ENCODE peak calls at places on chromosomes 5 and 9, in six cellular contexts. Y, S, M, T, H and K are unnamed samples.

GRCh38 chr9:4923580-4924544 is 61.2 kb upstream of the JAK2 start:
- DNase-seq in Y (peak), S (no peak), M (peak), T (peak), H (no peak), K (no peak)

GRCh38 chr5:149808264-149808982 is 78.3 kb downstream of the PPARGC1B start:
- DNase-seq in Y (no peak), S (no peak), M (no peak), T (no peak), H (peak), K (no peak)

GRCh38 chr9:37503736-37504135 is 18.0 kb downstream of the POLR1E start:
- DNase-seq in Y (no peak), S (no peak), M (peak), T (peak), H (no peak), K (no peak)

GRCh38 chr5:107576155-107576554 is 94.6 kb downstream of the EFNA5 start:
- DNase-seq in Y (no peak), S (no peak), M (no peak), T (no peak), H (no peak), K (no peak)

GRCh38 chr9:87783180-87783579 is 57.3 kb downstream of the CTSL start:
- DNase-seq in Y (no peak), S (no peak), M (no peak), T (no peak), H (no peak), K (no peak)

GRCh38 chr5:87113848-87114247 is 153.8 kb upstream of the RASA1 start:
- DNase-seq in Y (no peak), S (no peak), M (peak), T (peak), H (no peak), K (no peak)

GRCh38 chr9:16515879-16516289 is 354.6 kb downstream of the BNC2 start:
- DNase-seq in Y (no peak), S (no peak), M (peak), T (peak), H (no peak), K (no peak)

GRCh38 chr5:135130526-135131215 is 96.6 kb upstream of the PITX1 start:
- DNase-seq in Y (no peak), S (no peak), M (peak), T (peak), H (no peak), K (no peak)

GRCh38 chr5:93591323-93591945 is 8.4 kb downstream of the NR2F1 start:
- DNase-seq in Y (no peak), S (no peak), M (no peak), T (no peak), H (no peak), K (no peak)

GRCh38 chr5:80820685-80821084 is 139.5 kb upstream of the RASGRF2 start:
- DNase-seq in Y (no peak), S (no peak), M (no peak), T (no peak), H (no peak), K (no peak)

GRCh38 chr9:84230355-84231136 is 110.0 kb downstream of the SLC28A3 start:
- DNase-seq in Y (no peak), S (no peak), M (peak), T (peak), H (no peak), K (no peak)

GRCh38 chr9:99488109-99489042 is 266.3 kb downstream of the SEC61B start:
- DNase-seq in Y (no peak), S (no peak), M (no peak), T (no peak), H (no peak), K (no peak)

GRCh38 chr5:17343675-17344074 is 126.2 kb downstream of the BASP1 start:
- DNase-seq in Y (no peak), S (no peak), M (peak), T (peak), H (no peak), K (no peak)

GRCh38 chr5:98769006-98769255 is 4.5 kb upstream of the RGMB start:
- DNase-seq in Y (peak), S (peak), M (no peak), T (no peak), H (peak), K (peak)

GRCh38 chr9:93911871-93912554 is 43.1 kb downstream of the BARX1 start:
- DNase-seq in Y (no peak), S (no peak), M (peak), T (no peak), H (peak), K (no peak)

GRCh38 chr5:54117957-54118356 is 192.4 kb downstream of the ARL15 start:
- DNase-seq in Y (no peak), S (no peak), M (no peak), T (no peak), H (no peak), K (no peak)

GRCh38 chr5:176700239-176700847 is 53.1 kb downstream of the TSPAN17 start:
- DNase-seq in Y (no peak), S (no peak), M (no peak), T (no peak), H (no peak), K (no peak)

GRCh38 chr9:16624356-16624755 is 246.1 kb downstream of the BNC2 start:
- DNase-seq in Y (no peak), S (no peak), M (no peak), T (no peak), H (no peak), K (no peak)

GRCh38 chr9:19113964-19114679 is 11.4 kb upstream of the HAUS6 start:
- DNase-seq in Y (no peak), S (no peak), M (peak), T (no peak), H (no peak), K (no peak)

GRCh38 chr5:177023247-177023703 is 779 bp downstream of the ZNF346 start:
- DNase-seq in Y (peak), S (peak), M (no peak), T (peak), H (no peak), K (no peak)

GRCh38 chr5:19314840-19315239 is 673.2 kb downstream of the CDH18 start:
- DNase-seq in Y (no peak), S (no peak), M (no peak), T (no peak), H (no peak), K (no peak)

GRCh38 chr5:4083591-4084337 is 488.1 kb downstream of the IRX1 start:
- DNase-seq in Y (no peak), S (no peak), M (peak), T (no peak), H (no peak), K (no peak)

GRCh38 chr5:137450759-137451158 is 48.4 kb downstream of the SPOCK1 start:
- DNase-seq in Y (no peak), S (no peak), M (no peak), T (no peak), H (no peak), K (no peak)

GRCh38 chr9:128216781-128217553 is 13.8 kb downstream of the DNM1 start:
- DNase-seq in Y (no peak), S (no peak), M (no peak), T (no peak), H (no peak), K (no peak)

GRCh38 chr9:16417101-16417500 is 453.4 kb downstream of the BNC2 start:
- DNase-seq in Y (no peak), S (no peak), M (peak), T (peak), H (no peak), K (no peak)

GRCh38 chr5:59562756-59563389 is 330.7 kb downstream of the PDE4D start:
- DNase-seq in Y (no peak), S (peak), M (peak), T (peak), H (no peak), K (peak)

GRCh38 chr5:101292199-101292598 is 389.1 kb upstream of the ST8SIA4 start:
- DNase-seq in Y (no peak), S (no peak), M (no peak), T (no peak), H (no peak), K (no peak)

GRCh38 chr9:114167591-114168091 is 12.3 kb downstream of the COL27A1 start:
- DNase-seq in Y (no peak), S (no peak), M (no peak), T (no peak), H (no peak), K (no peak)

GRCh38 chr9:76624381-76625048 is 139.7 kb upstream of the PCA3 start:
- DNase-seq in Y (no peak), S (no peak), M (no peak), T (no peak), H (no peak), K (no peak)

GRCh38 chr5:82384025-82384750 is 106.0 kb upstream of the RPS23 start:
- DNase-seq in Y (no peak), S (no peak), M (no peak), T (no peak), H (no peak), K (no peak)

GRCh38 chr9:18542837-18543405 is 69.0 kb downstream of the ADAMTSL1 start:
- DNase-seq in Y (no peak), S (no peak), M (peak), T (peak), H (no peak), K (no peak)

GRCh38 chr5:143515829-143516228 is 112.3 kb upstream of the NR3C1 start:
- DNase-seq in Y (no peak), S (no peak), M (peak), T (peak), H (peak), K (no peak)